ENCODE peak calls at places on chromosomes 4 and X, in four cellular contexts. U is heart left ventricle, R is esophagus squamous epithelium, V is pancreas. B is an unnamed sample. For H3K4me1, the result is how much of the 10 kb centered on the place peaks cover.

GRCh38 chrX:148049441-148049840 is 68.3 kb downstream of the FMR1NB start:
- DNase-seq in U (no peak), R (no peak), V (no peak), B (no peak)

GRCh38 chr4:6943012-6943869 is 33.6 kb downstream of the TBC1D14 start:
- DNase-seq in U (no peak), R (no peak), V (peak), B (no peak)

GRCh38 chr4:123616970-123617392 is 220.4 kb downstream of the SPRY1 start:
- DNase-seq in U (peak), R (no peak), V (no peak), B (peak)

GRCh38 chr4:138707746-138708145 is 307.8 kb upstream of the NOCT start:
- DNase-seq in U (no peak), R (no peak), V (no peak), B (no peak)

GRCh38 chr4:143773998-143774898 is 73.8 kb upstream of the FREM3 start:
- DNase-seq in U (no peak), R (no peak), V (no peak), B (no peak)

GRCh38 chr4:7649741-7650531 is 215.2 kb upstream of the PSAPL1 start:
- DNase-seq in U (no peak), R (no peak), V (no peak), B (peak)

GRCh38 chrX:2989565-2989964 is 16.8 kb upstream of the ARSH start:
- DNase-seq in U (no peak), R (no peak), V (no peak), B (no peak)

GRCh38 chrX:70264784-70265183 is 3.4 kb upstream of the ARR3 start:
- DNase-seq in U (no peak), R (no peak), V (no peak), B (no peak)

GRCh38 chrX:41684138-41684537 is 4.6 kb upstream of the GPR34 start:
- DNase-seq in U (no peak), R (no peak), V (no peak), B (no peak)

GRCh38 chr4:39686997-39687396 is 10.9 kb upstream of the UBE2K start:
- DNase-seq in U (no peak), R (no peak), V (no peak), B (no peak)

GRCh38 chrX:12370444-12371089 is 232.3 kb downstream of the FRMPD4 start:
- DNase-seq in U (peak), R (no peak), V (no peak), B (no peak)

GRCh38 chr4:145049241-145049640 is 48.8 kb downstream of the ANAPC10 start:
- DNase-seq in U (no peak), R (no peak), V (no peak), B (no peak)

GRCh38 chr4:104491396-104491821 is 3.3 kb downstream of the CXXC4 start:
- DNase-seq in U (no peak), R (no peak), V (peak), B (peak)

GRCh38 chr4:139200102-139200501 is 23.1 kb upstream of the ELF2 start:
- DNase-seq in U (no peak), R (no peak), V (no peak), B (no peak)

GRCh38 chrX:31136144-31136572 is 64.3 kb upstream of the FTHL17 start:
- DNase-seq in U (no peak), R (no peak), V (no peak), B (no peak)

GRCh38 chrX:100647739-100648138 is 3.7 kb downstream of the SRPX2 start:
- DNase-seq in U (no peak), R (no peak), V (no peak), B (no peak)
- H3K4me1 ChIP-seq in U (under half), R (half or more), V (under half), B (under half)

DNA sequence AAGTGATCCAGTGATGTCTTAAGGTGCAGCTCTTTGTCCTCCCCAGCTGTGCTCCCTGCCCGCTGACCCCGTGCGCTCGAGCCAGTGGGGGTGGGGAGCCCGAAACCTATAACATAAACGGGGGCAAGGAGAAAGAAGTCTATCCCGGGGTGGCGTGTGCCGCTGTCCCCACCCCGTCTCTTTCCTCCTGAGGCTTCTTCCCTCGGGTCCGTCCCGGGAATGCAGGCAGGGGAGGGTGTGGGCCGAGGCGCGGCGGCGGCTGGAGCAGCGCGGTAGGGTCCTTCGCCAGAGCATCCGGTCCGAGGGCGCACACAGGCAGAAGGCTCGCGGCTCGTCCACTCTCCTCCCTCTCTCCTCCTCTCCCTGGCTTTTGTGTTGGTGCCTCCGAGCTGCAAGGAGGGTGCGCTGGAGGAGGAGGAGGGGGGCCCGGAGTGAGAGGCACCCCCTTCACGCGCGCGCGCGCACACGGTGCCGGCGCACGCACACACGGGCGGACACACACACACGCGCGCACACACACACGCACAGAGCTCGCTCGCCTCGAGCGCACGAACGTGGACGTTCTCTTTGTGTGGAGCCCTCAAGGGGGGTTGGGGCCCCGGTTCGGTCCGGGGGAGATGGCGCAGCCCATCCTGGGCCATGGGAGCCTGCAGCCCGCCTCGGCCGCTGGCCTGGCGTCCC is at the start of gene RAB33A:
- DNase-seq in U (peak), R (no peak), V (peak), B (peak)
- H3K27ac ChIP-seq in U (peak), R (peak), V (no peak), B (no peak)

GRCh38 chr4:78770091-78770642 is 6.0 kb upstream of the BMP2K start:
- DNase-seq in U (no peak), R (no peak), V (no peak), B (no peak)
- H3K4me1 ChIP-seq in U (under half), R (under half), V (under half), B (under half)

DNA sequence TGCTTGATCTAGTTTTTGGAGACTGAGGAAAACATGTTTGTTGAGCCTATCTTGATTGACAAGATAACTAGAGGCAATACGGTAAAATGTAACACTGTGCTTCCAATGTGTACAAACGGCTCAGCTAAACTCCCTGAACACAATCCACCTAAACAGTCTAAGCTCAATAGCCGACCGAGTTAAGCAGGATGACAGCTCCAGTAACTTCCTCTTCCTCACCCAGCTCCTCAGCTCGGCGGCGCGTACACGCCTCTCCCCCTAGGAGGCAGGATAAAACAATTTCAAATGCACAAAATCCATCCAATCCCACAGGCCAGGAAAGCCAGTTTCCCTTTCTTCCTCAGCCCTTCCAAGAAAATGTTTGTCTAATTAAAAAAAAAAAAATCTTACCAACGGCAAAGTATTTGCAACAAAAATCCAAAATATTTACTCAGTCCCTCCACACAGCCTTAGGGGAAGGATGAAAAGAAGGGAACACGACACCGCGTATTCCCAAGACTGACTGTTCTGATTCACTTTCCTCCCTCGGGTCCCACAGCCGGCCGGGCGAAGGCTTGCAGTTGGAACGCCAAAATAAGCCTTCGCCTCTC is 996 bp downstream of the CNOT6L start:
- DNase-seq in U (peak), R (peak), V (peak), B (peak)
- H3K27ac ChIP-seq in U (peak), R (peak), V (peak), B (peak)

GRCh38 chr4:152112116-152112515 is 351.3 kb upstream of the GATB start:
- DNase-seq in U (no peak), R (no peak), V (no peak), B (no peak)
- H3K4me1 ChIP-seq in U (under half), R (under half), V (under half), B (under half)

GRCh38 chrX:152878976-152879755 is 18.7 kb upstream of the ZNF185 start:
- DNase-seq in U (no peak), R (no peak), V (no peak), B (no peak)
- H3K27ac ChIP-seq in U (no peak), R (peak), V (no peak), B (no peak)

GRCh38 chr4:87018751-87019150 is 83.9 kb downstream of the AFF1 start:
- DNase-seq in U (no peak), R (no peak), V (no peak), B (no peak)

GRCh38 chr4:87019898-87020297 is 85.1 kb downstream of the AFF1 start:
- DNase-seq in U (no peak), R (no peak), V (no peak), B (no peak)

GRCh38 chr4:87024181-87024580 is 89.4 kb downstream of the AFF1 start:
- DNase-seq in U (no peak), R (no peak), V (no peak), B (no peak)

GRCh38 chr4:87017580-87018061 is 82.8 kb downstream of the AFF1 start:
- DNase-seq in U (no peak), R (no peak), V (no peak), B (no peak)

GRCh38 chr4:87019243-87019817 is 84.5 kb downstream of the AFF1 start:
- DNase-seq in U (no peak), R (no peak), V (no peak), B (no peak)
- H3K4me1 ChIP-seq in U (under half), R (half or more), V (half or more), B (half or more)

DNA sequence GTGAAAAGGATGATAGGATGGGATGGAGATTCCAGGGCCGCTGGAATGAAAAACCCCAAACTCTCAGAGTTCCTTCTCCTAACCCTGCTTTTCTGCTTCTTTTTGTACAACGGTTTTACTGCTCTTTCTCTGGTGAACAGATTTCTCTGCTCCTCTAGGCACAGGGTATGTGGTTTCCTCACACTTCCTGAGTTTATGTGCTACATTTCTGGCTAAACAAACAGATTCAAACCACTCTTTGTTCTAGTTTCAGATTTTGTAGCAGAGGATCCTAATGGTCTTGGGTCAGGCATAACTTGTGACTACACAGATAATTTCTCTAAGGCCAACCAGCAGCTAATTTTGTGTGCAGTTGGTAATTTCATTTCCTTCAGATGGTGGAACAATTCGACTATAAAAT is 52.6 kb downstream of the OSTC start:
- DNase-seq in U (no peak), R (no peak), V (no peak), B (no peak)
- H3K27ac ChIP-seq in U (no peak), R (no peak), V (no peak), B (no peak)